ENCODE peak calls at places on chromosomes 6 and 20, in six cellular contexts. One of them, this sample, is unnamed.

GRCh38 chr6:38507173-38507572 is 132.6 kb downstream of the BTBD9 start:
- DNase-seq in WTC11: no peak
- DNase-seq in fibroblast of lung: no peak
- DNase-seq in HFFc6: no peak
- DNase-seq in EH: no peak
- DNase-seq in pancreas: no peak
- DNase-seq in this sample: peak; percentile 16

GRCh38 chr6:131368077-131368911 is 204.7 kb upstream of the ARG1 start:
- DNase-seq in pancreas: peak; percentile 59
- DNase-seq in fibroblast of lung: peak; percentile 43
- DNase-seq in HFFc6: no peak
- DNase-seq in WTC11: no peak
- DNase-seq in EH: peak; percentile 17
- DNase-seq in this sample: peak; percentile 29

GRCh38 chr6:124002377-124003081 is 198.9 kb downstream of the NKAIN2 start:
- DNase-seq in fibroblast of lung: peak; percentile 30
- DNase-seq in WTC11: no peak
- DNase-seq in HFFc6: no peak
- DNase-seq in EH: no peak
- DNase-seq in pancreas: no peak
- DNase-seq in this sample: peak; percentile 44

GRCh38 chr20:24013953-24014352 is 25.4 kb upstream of the GGTLC1 start:
- DNase-seq in WTC11: no peak
- DNase-seq in fibroblast of lung: no peak
- DNase-seq in EH: no peak
- DNase-seq in pancreas: no peak
- DNase-seq in HFFc6: no peak
- DNase-seq in this sample: no peak

GRCh38 chr6:102749210-102749971 is 1355.9 kb downstream of the GRIK2 start:
- DNase-seq in fibroblast of lung: no peak
- DNase-seq in EH: no peak
- DNase-seq in pancreas: no peak
- DNase-seq in HFFc6: no peak
- DNase-seq in WTC11: no peak
- DNase-seq in this sample: no peak

GRCh38 chr6:158023597-158023939 is 41.9 kb downstream of the SYNJ2 start:
- DNase-seq in HFFc6: no peak
- DNase-seq in pancreas: no peak
- DNase-seq in EH: no peak
- DNase-seq in fibroblast of lung: no peak
- DNase-seq in WTC11: no peak
- DNase-seq in this sample: no peak

GRCh38 chr6:13038315-13039261 is 289.7 kb downstream of the TBC1D7 start:
- DNase-seq in pancreas: no peak
- DNase-seq in EH: no peak
- DNase-seq in fibroblast of lung: no peak
- DNase-seq in WTC11: no peak
- DNase-seq in HFFc6: no peak
- DNase-seq in this sample: peak; percentile 37

GRCh38 chr20:17442588-17442987 is 88.6 kb downstream of the BFSP1 start:
- DNase-seq in WTC11: peak; percentile 38
- DNase-seq in EH: no peak
- DNase-seq in pancreas: no peak
- DNase-seq in HFFc6: no peak
- DNase-seq in fibroblast of lung: no peak
- DNase-seq in this sample: peak; percentile 2

GRCh38 chr6:165488624-165489295 is 174.3 kb downstream of the PDE10A start:
- DNase-seq in HFFc6: no peak
- DNase-seq in EH: no peak
- DNase-seq in pancreas: no peak
- DNase-seq in WTC11: no peak
- DNase-seq in fibroblast of lung: no peak
- DNase-seq in this sample: no peak

GRCh38 chr20:20370087-20370575 is 2.2 kb downstream of the INSM1 start:
- DNase-seq in fibroblast of lung: no peak
- DNase-seq in pancreas: no peak
- DNase-seq in HFFc6: no peak
- DNase-seq in WTC11: no peak
- DNase-seq in EH: no peak
- DNase-seq in this sample: peak; percentile 12

GRCh38 chr6:40755749-40756452 is 168.7 kb upstream of the LRFN2 start:
- DNase-seq in fibroblast of lung: peak; percentile 75
- DNase-seq in WTC11: no peak
- DNase-seq in HFFc6: no peak
- DNase-seq in pancreas: no peak
- DNase-seq in EH: peak; percentile 79
- DNase-seq in this sample: no peak

GRCh38 chr6:2502096-2502997 is 248.4 kb downstream of the MYLK4 start:
- DNase-seq in fibroblast of lung: no peak
- DNase-seq in HFFc6: no peak
- DNase-seq in WTC11: peak; percentile 20
- DNase-seq in EH: peak; percentile 13
- DNase-seq in pancreas: no peak
- DNase-seq in this sample: peak; percentile 71

GRCh38 chr6:137297887-137298286 is 78.7 kb upstream of the IFNGR1 start:
- DNase-seq in pancreas: no peak
- DNase-seq in EH: peak; percentile 29
- DNase-seq in WTC11: peak; percentile 76
- DNase-seq in HFFc6: no peak
- DNase-seq in fibroblast of lung: peak; percentile 11
- DNase-seq in this sample: peak; percentile 75

GRCh38 chr6:23435798-23436197 is 690.2 kb upstream of the NRSN1 start:
- DNase-seq in HFFc6: no peak
- DNase-seq in EH: no peak
- DNase-seq in pancreas: no peak
- DNase-seq in WTC11: no peak
- DNase-seq in fibroblast of lung: peak; percentile 38
- DNase-seq in this sample: no peak

GRCh38 chr6:130810307-130811030 is 16.7 kb upstream of the SMLR1 start:
- DNase-seq in WTC11: no peak
- DNase-seq in HFFc6: peak; percentile 7
- DNase-seq in pancreas: no peak
- DNase-seq in EH: peak; percentile 26
- DNase-seq in fibroblast of lung: peak; percentile 61
- DNase-seq in this sample: no peak

GRCh38 chr6:106377061-106377540 is 16.6 kb downstream of the CRYBG1 start:
- DNase-seq in WTC11: no peak
- DNase-seq in HFFc6: peak; percentile 30
- DNase-seq in fibroblast of lung: peak; percentile 69
- DNase-seq in pancreas: no peak
- DNase-seq in EH: peak; percentile 44
- DNase-seq in this sample: peak; percentile 11

GRCh38 chr20:10581823-10582222 is 92.0 kb downstream of the JAG1 start:
- DNase-seq in HFFc6: peak; percentile 49
- DNase-seq in fibroblast of lung: peak; percentile 31
- DNase-seq in EH: peak; percentile 96
- DNase-seq in WTC11: no peak
- DNase-seq in pancreas: no peak
- DNase-seq in this sample: peak; percentile 77

GRCh38 chr6:39279539-39279938 is 34.7 kb downstream of the KCNK17 start:
- DNase-seq in pancreas: no peak
- DNase-seq in HFFc6: no peak
- DNase-seq in WTC11: no peak
- DNase-seq in fibroblast of lung: no peak
- DNase-seq in EH: no peak
- DNase-seq in this sample: no peak

GRCh38 chr6:906920-907319 is 214.0 kb upstream of the EXOC2 start:
- DNase-seq in HFFc6: no peak
- DNase-seq in EH: no peak
- DNase-seq in WTC11: no peak
- DNase-seq in pancreas: no peak
- DNase-seq in fibroblast of lung: peak; percentile 58
- DNase-seq in this sample: peak; percentile 66

This sample was measured in choroid plexus epithelial cell.